ENCODE peak calls at places on chromosomes 4 and X, in four cellular contexts. M, K, W and Z are unnamed samples.

GRCh38 chrX:41457618-41458192 is 10.6 kb downstream of the NYX start:
- DNase-seq in M (no peak), K (no peak), W (no peak), Z (no peak)

GRCh38 chrX:43745938-43746721 is 90.0 kb downstream of the MAOA start:
- DNase-seq in M (no peak), K (peak), W (no peak), Z (peak)

GRCh38 chrX:136028383-136028984 is 43.2 kb downstream of the SLC9A6 start:
- DNase-seq in M (no peak), K (peak), W (peak), Z (peak)

GRCh38 chr4:110347805-110348204 is 128.2 kb upstream of the ENPEP start:
- DNase-seq in M (no peak), K (no peak), W (no peak), Z (no peak)

GRCh38 chr4:138595731-138596465 is 353.7 kb upstream of the SLC7A11 start:
- DNase-seq in M (no peak), K (peak), W (peak), Z (peak)

GRCh38 chr4:7295917-7296660 is 103.8 kb downstream of the SORCS2 start:
- DNase-seq in M (no peak), K (peak), W (peak), Z (peak)

GRCh38 chrX:17590892-17591740 is 146.2 kb upstream of the SCML1 start:
- DNase-seq in M (no peak), K (peak), W (peak), Z (peak)

GRCh38 chr4:86117781-86118302 is 242.0 kb downstream of the MAPK10 start:
- DNase-seq in M (no peak), K (peak), W (peak), Z (peak)

GRCh38 chr4:9968472-9968871 is 52.8 kb downstream of the SLC2A9 start:
- DNase-seq in M (no peak), K (no peak), W (no peak), Z (no peak)

GRCh38 chr4:177107288-177107901 is 202.3 kb upstream of the NEIL3 start:
- DNase-seq in M (no peak), K (peak), W (peak), Z (peak)

GRCh38 chrX:42248226-42248625 is 324.9 kb upstream of the CASK start:
- DNase-seq in M (no peak), K (no peak), W (peak), Z (no peak)

GRCh38 chrX:68681443-68681941 is 34.0 kb downstream of the STARD8 start:
- DNase-seq in M (no peak), K (peak), W (peak), Z (peak)

GRCh38 chr4:47221721-47222120 is 190.4 kb downstream of the GABRB1 start:
- DNase-seq in M (no peak), K (peak), W (peak), Z (peak)

GRCh38 chr4:158769175-158769831 is 477 bp downstream of the FNIP2 start:
- DNase-seq in M (no peak), K (peak), W (peak), Z (no peak)

GRCh38 chrX:13938053-13938765 is 91.5 kb downstream of the GEMIN8 start:
- DNase-seq in M (no peak), K (no peak), W (peak), Z (no peak)

GRCh38 chrX:125202486-125203378 is 116.9 kb upstream of the TEX13C start:
- DNase-seq in M (no peak), K (no peak), W (no peak), Z (no peak)

GRCh38 chr4:38464328-38464727 is 199.7 kb upstream of the KLF3 start:
- DNase-seq in M (no peak), K (no peak), W (no peak), Z (no peak)

GRCh38 chr4:177070533-177070932 is 239.1 kb upstream of the NEIL3 start:
- DNase-seq in M (no peak), K (peak), W (no peak), Z (no peak)

GRCh38 chr4:10643600-10644425 is 40.8 kb downstream of the CLNK start:
- DNase-seq in M (no peak), K (no peak), W (no peak), Z (no peak)

GRCh38 chr4:168522371-168522770 is 25.5 kb downstream of the PALLD start:
- DNase-seq in M (no peak), K (no peak), W (no peak), Z (no peak)

GRCh38 chr4:65521666-65522065 is 148.6 kb downstream of the EPHA5 start:
- DNase-seq in M (no peak), K (no peak), W (no peak), Z (no peak)

GRCh38 chrX:48530736-48531135 is 8.8 kb upstream of the TBC1D25 start:
- DNase-seq in M (no peak), K (peak), W (no peak), Z (peak)

GRCh38 chrX:105822138-105823091 is at the start of gene NRK:
- DNase-seq in M (no peak), K (no peak), W (peak), Z (no peak)

GRCh38 chr4:78532046-78532445 is 19.5 kb upstream of the ANXA3 start:
- DNase-seq in M (no peak), K (no peak), W (no peak), Z (no peak)

GRCh38 chr4:4488405-4489404 is 53.1 kb downstream of the STX18 start:
- DNase-seq in M (peak), K (peak), W (peak), Z (peak)

GRCh38 chr4:171553961-171554360 is 259.2 kb upstream of the GALNTL6 start:
- DNase-seq in M (no peak), K (no peak), W (no peak), Z (no peak)

GRCh38 chr4:36046026-36046425 is 198.3 kb downstream of the ARAP2 start:
- DNase-seq in M (no peak), K (no peak), W (no peak), Z (no peak)

GRCh38 chr4:180913750-180914149 is 1329.5 kb upstream of the TENM3 start:
- DNase-seq in M (no peak), K (peak), W (peak), Z (peak)

GRCh38 chr4:98641393-98641792 is 17.0 kb downstream of the TSPAN5 start:
- DNase-seq in M (no peak), K (no peak), W (no peak), Z (no peak)

GRCh38 chr4:75137302-75137701 is 204.4 kb downstream of the PARM1 start:
- DNase-seq in M (no peak), K (no peak), W (no peak), Z (no peak)
- H3K4me3 ChIP-seq in M (no peak), K (no peak), W (no peak), Z (no peak)

GRCh38 chr4:81504685-81505598 is 33.2 kb upstream of the RASGEF1B start:
- DNase-seq in M (no peak), K (peak), W (no peak), Z (no peak)
- TF ChIP-seq CTCF in M (no peak), K (no peak), W (no peak), Z (no peak)

DNA sequence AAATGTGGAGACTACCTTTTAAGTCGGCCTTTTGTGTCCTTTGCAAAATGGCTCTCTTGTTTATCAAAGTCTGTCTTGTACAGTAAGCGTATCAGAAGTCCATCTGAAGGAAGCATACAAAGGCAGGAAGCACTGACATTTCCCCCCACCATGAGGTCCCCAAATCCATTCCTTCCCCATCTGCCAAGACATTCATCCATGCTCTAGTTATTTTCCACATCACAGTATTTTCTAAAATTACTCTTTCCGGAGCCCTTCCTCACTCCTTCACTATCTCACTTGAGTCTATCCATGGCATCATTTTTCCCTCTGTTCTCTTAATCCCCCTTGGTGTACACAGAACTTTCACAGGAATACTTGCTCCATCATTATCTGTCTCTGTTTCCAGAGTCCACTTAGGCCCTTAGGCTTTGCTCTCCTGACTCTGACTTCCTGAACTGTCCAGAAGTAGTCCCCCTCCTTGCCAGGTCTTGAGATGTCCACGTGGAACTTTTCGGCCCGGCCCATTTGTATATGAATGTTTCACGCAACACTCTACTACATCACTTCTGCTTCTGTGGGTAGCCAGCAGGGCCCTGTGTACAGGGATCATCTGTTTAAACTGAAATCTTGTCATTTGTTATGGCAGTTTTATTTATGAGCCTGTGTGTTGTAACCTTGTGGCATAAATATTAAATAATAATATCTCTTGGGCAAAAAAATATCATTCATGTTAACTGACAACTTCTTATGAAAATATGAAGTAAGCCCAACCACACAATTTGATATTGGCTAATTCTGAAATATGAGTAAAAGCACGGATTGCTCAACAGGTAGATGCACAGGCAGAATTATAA is 2.0 kb downstream of the SEL1L3 start:
- DNase-seq in M (no peak), K (no peak), W (peak), Z (peak)
- H3K4me3 ChIP-seq in M (peak), K (no peak), W (peak), Z (peak)

GRCh38 chr4:13344216-13344615 is 139.9 kb downstream of the RAB28 start:
- DNase-seq in M (no peak), K (no peak), W (no peak), Z (no peak)

GRCh38 chr4:13348216-13348615 is 135.9 kb downstream of the RAB28 start:
- DNase-seq in M (no peak), K (no peak), W (no peak), Z (no peak)

GRCh38 chr4:13349096-13349495 is 135.0 kb downstream of the RAB28 start:
- DNase-seq in M (no peak), K (peak), W (peak), Z (peak)

GRCh38 chr4:13347517-13348125 is 136.5 kb downstream of the RAB28 start:
- DNase-seq in M (no peak), K (no peak), W (no peak), Z (no peak)
- TF ChIP-seq CTCF in M (no peak), K (no peak), W (no peak), Z (no peak)